ENCODE peak calls at places on chromosomes 6 and 20, in five cellular contexts. One of them, this sample, is unnamed. For H3K27me3, the result is how much of the 10 kb centered on the place peaks cover.

GRCh38 chr20:61881861-61882260 is 183.8 kb downstream of the TAF4 start:
- DNase-seq in hepatocyte: no peak
- DNase-seq in fibroblast of lung: no peak
- DNase-seq in heart right ventricle: peak
- DNase-seq in body of pancreas: no peak
- DNase-seq in this sample: no peak

GRCh38 chr20:1185316-1185741 is 548 bp upstream of the TMEM74B start:
- DNase-seq in hepatocyte: peak
- DNase-seq in fibroblast of lung: no peak
- DNase-seq in heart right ventricle: peak
- DNase-seq in body of pancreas: no peak
- DNase-seq in this sample: no peak

GRCh38 chr6:96074006-96074405 is 58.2 kb downstream of the FUT9 start:
- DNase-seq in hepatocyte: no peak
- DNase-seq in fibroblast of lung: no peak
- DNase-seq in heart right ventricle: no peak
- DNase-seq in body of pancreas: no peak
- DNase-seq in this sample: no peak

GRCh38 chr20:24149881-24150307 is 161.3 kb upstream of the GGTLC1 start:
- DNase-seq in hepatocyte: peak
- DNase-seq in fibroblast of lung: no peak
- DNase-seq in heart right ventricle: peak
- DNase-seq in body of pancreas: peak
- DNase-seq in this sample: peak

GRCh38 chr6:154951400-154952200 is 43.5 kb upstream of the TIAM2 start:
- DNase-seq in hepatocyte: no peak
- DNase-seq in fibroblast of lung: no peak
- DNase-seq in heart right ventricle: no peak
- DNase-seq in body of pancreas: no peak
- DNase-seq in this sample: no peak

GRCh38 chr6:112149719-112150263 is 62.4 kb downstream of the FAM229B start:
- DNase-seq in hepatocyte: peak
- DNase-seq in fibroblast of lung: peak
- DNase-seq in heart right ventricle: no peak
- DNase-seq in body of pancreas: no peak
- DNase-seq in this sample: no peak

GRCh38 chr6:127186889-127187288 is 68.4 kb downstream of the RSPO3 start:
- DNase-seq in hepatocyte: peak
- DNase-seq in fibroblast of lung: no peak
- DNase-seq in heart right ventricle: peak
- DNase-seq in body of pancreas: peak
- DNase-seq in this sample: peak

GRCh38 chr6:157227202-157228166 is 95.8 kb downstream of the TMEM242 start:
- DNase-seq in hepatocyte: no peak
- DNase-seq in fibroblast of lung: peak
- DNase-seq in heart right ventricle: no peak
- DNase-seq in body of pancreas: no peak
- DNase-seq in this sample: no peak

GRCh38 chr6:4543596-4543995 is 232.6 kb upstream of the CDYL start:
- DNase-seq in hepatocyte: no peak
- DNase-seq in fibroblast of lung: no peak
- DNase-seq in heart right ventricle: no peak
- DNase-seq in body of pancreas: no peak
- DNase-seq in this sample: no peak

GRCh38 chr6:75893058-75893775 is 144.2 kb downstream of the MYO6 start:
- DNase-seq in hepatocyte: peak
- DNase-seq in fibroblast of lung: peak
- DNase-seq in heart right ventricle: no peak
- DNase-seq in body of pancreas: no peak
- DNase-seq in this sample: peak

GRCh38 chr20:44324343-44324742 is 12.5 kb upstream of the R3HDML start:
- DNase-seq in hepatocyte: no peak
- DNase-seq in fibroblast of lung: no peak
- DNase-seq in heart right ventricle: no peak
- DNase-seq in body of pancreas: no peak
- DNase-seq in this sample: peak

GRCh38 chr6:166825553-166826145 is 130.7 kb downstream of the RNASET2 start:
- DNase-seq in hepatocyte: no peak
- DNase-seq in fibroblast of lung: no peak
- DNase-seq in heart right ventricle: no peak
- DNase-seq in body of pancreas: no peak
- DNase-seq in this sample: no peak

GRCh38 chr6:31113861-31114539 is 600 bp upstream of the PSORS1C1 start:
- DNase-seq in hepatocyte: peak
- DNase-seq in fibroblast of lung: peak
- DNase-seq in heart right ventricle: no peak
- DNase-seq in body of pancreas: no peak
- DNase-seq in this sample: peak

GRCh38 chr6:38110407-38111025 is 291.0 kb downstream of the ZFAND3 start:
- DNase-seq in hepatocyte: peak
- DNase-seq in fibroblast of lung: peak
- DNase-seq in heart right ventricle: no peak
- DNase-seq in body of pancreas: no peak
- DNase-seq in this sample: peak

GRCh38 chr6:135087803-135088202 is 33.2 kb upstream of the HBS1L start:
- DNase-seq in hepatocyte: no peak
- DNase-seq in fibroblast of lung: no peak
- DNase-seq in heart right ventricle: no peak
- DNase-seq in body of pancreas: peak
- DNase-seq in this sample: no peak

GRCh38 chr20:17680128-17680835 is 1.8 kb downstream of the RRBP1 start:
- DNase-seq in hepatocyte: peak
- DNase-seq in fibroblast of lung: peak
- DNase-seq in heart right ventricle: peak
- DNase-seq in body of pancreas: peak
- DNase-seq in this sample: peak

GRCh38 chr6:40569162-40569920 is 17.8 kb downstream of the LRFN2 start:
- DNase-seq in hepatocyte: no peak
- DNase-seq in fibroblast of lung: no peak
- DNase-seq in heart right ventricle: no peak
- DNase-seq in body of pancreas: no peak
- DNase-seq in this sample: no peak

GRCh38 chr20:34607066-34607465 is 48.5 kb downstream of the MAP1LC3A start:
- DNase-seq in hepatocyte: no peak
- DNase-seq in fibroblast of lung: no peak
- DNase-seq in heart right ventricle: no peak
- DNase-seq in body of pancreas: no peak
- DNase-seq in this sample: no peak

GRCh38 chr20:5357942-5358341 is 41.2 kb upstream of the PROKR2 start:
- DNase-seq in hepatocyte: no peak
- DNase-seq in fibroblast of lung: no peak
- DNase-seq in heart right ventricle: no peak
- DNase-seq in body of pancreas: no peak
- DNase-seq in this sample: no peak

GRCh38 chr6:85923013-85923430 is 280.3 kb upstream of the SYNCRIP start:
- DNase-seq in hepatocyte: peak
- DNase-seq in fibroblast of lung: peak
- DNase-seq in heart right ventricle: no peak
- DNase-seq in body of pancreas: peak
- DNase-seq in this sample: peak

GRCh38 chr6:37061157-37061804 is 55.8 kb downstream of the FGD2 start:
- DNase-seq in hepatocyte: no peak
- DNase-seq in fibroblast of lung: no peak
- DNase-seq in heart right ventricle: peak
- DNase-seq in body of pancreas: peak
- DNase-seq in this sample: no peak

GRCh38 chr6:77123527-77123926 is 339.8 kb downstream of the HTR1B start:
- DNase-seq in hepatocyte: no peak
- DNase-seq in fibroblast of lung: no peak
- DNase-seq in heart right ventricle: no peak
- DNase-seq in body of pancreas: no peak
- DNase-seq in this sample: no peak

GRCh38 chr6:118905851-118906250 is 11.9 kb downstream of the ASF1A start:
- DNase-seq in hepatocyte: no peak
- DNase-seq in fibroblast of lung: no peak
- DNase-seq in heart right ventricle: no peak
- DNase-seq in body of pancreas: no peak
- DNase-seq in this sample: no peak

GRCh38 chr20:3995067-3995748 is 20.1 kb downstream of the RNF24 start:
- DNase-seq in hepatocyte: no peak
- DNase-seq in fibroblast of lung: no peak
- DNase-seq in heart right ventricle: no peak
- DNase-seq in body of pancreas: no peak
- DNase-seq in this sample: no peak

GRCh38 chr6:83920017-83920416 is 60.5 kb downstream of the CYB5R4 start:
- DNase-seq in hepatocyte: no peak
- DNase-seq in fibroblast of lung: no peak
- DNase-seq in heart right ventricle: no peak
- DNase-seq in body of pancreas: no peak
- DNase-seq in this sample: no peak

GRCh38 chr6:111663692-111664564 is 58.2 kb upstream of the TRAF3IP2 start:
- DNase-seq in hepatocyte: peak
- DNase-seq in fibroblast of lung: peak
- DNase-seq in heart right ventricle: peak
- DNase-seq in body of pancreas: no peak
- DNase-seq in this sample: peak

GRCh38 chr6:165791876-165792437 is 128.9 kb upstream of the PDE10A start:
- DNase-seq in hepatocyte: no peak
- DNase-seq in fibroblast of lung: no peak
- DNase-seq in heart right ventricle: no peak
- DNase-seq in body of pancreas: no peak
- DNase-seq in this sample: no peak

GRCh38 chr20:25277941-25278521 is 30.1 kb downstream of the PYGB start:
- DNase-seq in hepatocyte: no peak
- DNase-seq in fibroblast of lung: no peak
- DNase-seq in heart right ventricle: no peak
- DNase-seq in body of pancreas: peak
- DNase-seq in this sample: no peak

GRCh38 chr6:12232821-12233220 is 57.3 kb upstream of the EDN1 start:
- DNase-seq in hepatocyte: no peak
- DNase-seq in fibroblast of lung: no peak
- DNase-seq in heart right ventricle: no peak
- DNase-seq in body of pancreas: no peak
- DNase-seq in this sample: no peak

GRCh38 chr6:158040051-158040803 is 58.6 kb downstream of the SYNJ2 start:
- DNase-seq in hepatocyte: peak
- DNase-seq in fibroblast of lung: peak
- DNase-seq in heart right ventricle: no peak
- DNase-seq in body of pancreas: no peak
- DNase-seq in this sample: peak

GRCh38 chr20:35991142-35991771 is 22.9 kb downstream of the CNBD2 start:
- DNase-seq in hepatocyte: peak
- DNase-seq in fibroblast of lung: peak
- DNase-seq in heart right ventricle: no peak
- DNase-seq in body of pancreas: peak
- DNase-seq in this sample: peak

GRCh38 chr6:6918216-6918983 is 189.4 kb upstream of the RREB1 start:
- DNase-seq in hepatocyte: no peak
- DNase-seq in fibroblast of lung: peak
- DNase-seq in heart right ventricle: no peak
- DNase-seq in body of pancreas: no peak
- DNase-seq in this sample: no peak

GRCh38 chr20:44959896-44960852 is at the start of gene TOMM34:
- DNase-seq in hepatocyte: peak
- DNase-seq in fibroblast of lung: peak
- DNase-seq in heart right ventricle: peak
- DNase-seq in body of pancreas: peak
- DNase-seq in this sample: peak

GRCh38 chr20:49394264-49394663 is 88.2 kb downstream of the KCNB1 start:
- DNase-seq in hepatocyte: no peak
- DNase-seq in fibroblast of lung: no peak
- DNase-seq in heart right ventricle: no peak
- DNase-seq in body of pancreas: no peak
- DNase-seq in this sample: peak

GRCh38 chr20:49392745-49393144 is 89.7 kb downstream of the KCNB1 start:
- DNase-seq in hepatocyte: no peak
- DNase-seq in fibroblast of lung: no peak
- DNase-seq in heart right ventricle: no peak
- DNase-seq in body of pancreas: peak
- DNase-seq in this sample: no peak

GRCh38 chr20:49389854-49390253 is 92.6 kb downstream of the KCNB1 start:
- DNase-seq in hepatocyte: no peak
- DNase-seq in fibroblast of lung: no peak
- DNase-seq in heart right ventricle: no peak
- DNase-seq in body of pancreas: no peak
- DNase-seq in this sample: no peak

GRCh38 chr20:49393803-49394202 is 88.7 kb downstream of the KCNB1 start:
- DNase-seq in hepatocyte: no peak
- DNase-seq in fibroblast of lung: no peak
- DNase-seq in heart right ventricle: no peak
- DNase-seq in body of pancreas: no peak
- DNase-seq in this sample: no peak

DNA sequence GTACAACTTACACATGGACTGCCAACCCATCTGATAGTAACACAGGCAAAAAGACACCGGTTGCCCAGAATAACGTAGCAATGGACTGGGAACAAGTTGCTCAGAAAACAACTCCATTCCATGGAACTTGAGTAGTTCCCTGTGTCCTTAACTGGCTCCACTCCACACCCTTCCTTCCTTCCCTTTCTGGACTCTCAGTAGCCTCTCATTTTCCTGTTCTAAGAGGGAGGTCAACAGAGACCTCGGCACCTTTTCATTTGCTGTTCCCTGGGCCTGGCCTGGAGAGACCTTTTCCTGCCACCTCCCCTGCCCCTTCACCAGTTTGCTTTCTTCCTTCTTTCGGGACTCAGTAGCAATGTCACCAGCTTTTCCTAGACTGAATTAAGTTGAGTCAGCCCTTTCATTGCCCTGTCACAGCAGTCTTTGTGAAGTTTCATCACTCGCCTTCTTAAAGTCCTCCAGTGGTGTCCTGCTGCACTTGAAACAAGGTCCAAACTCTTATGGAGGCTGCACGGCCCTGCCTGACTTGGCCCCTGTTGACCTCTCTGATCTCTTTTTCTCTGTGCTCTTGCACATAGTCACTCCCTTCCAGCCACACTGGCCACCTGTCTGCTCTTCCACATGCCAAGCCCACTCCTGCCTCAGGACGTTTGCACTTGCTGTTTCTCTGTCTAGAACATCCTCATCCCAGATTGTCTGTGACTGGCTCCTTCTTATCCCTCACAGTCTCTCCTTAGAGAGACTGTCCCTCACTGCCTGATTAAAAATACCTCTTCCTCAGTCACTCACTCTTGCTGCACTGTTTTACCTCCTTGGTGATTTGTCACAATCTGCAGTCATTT is 90.8 kb downstream of the KCNB1 start:
- DNase-seq in hepatocyte: no peak
- DNase-seq in fibroblast of lung: no peak
- DNase-seq in heart right ventricle: no peak
- DNase-seq in body of pancreas: no peak
- DNase-seq in this sample: no peak
- H3K27me3 ChIP-seq in hepatocyte: under half
- H3K27me3 ChIP-seq in fibroblast of lung: under half
- H3K27me3 ChIP-seq in heart right ventricle: under half
- H3K27me3 ChIP-seq in body of pancreas: under half
- H3K27me3 ChIP-seq in this sample: under half

GRCh38 chr6:45415315-45415714 is 37.6 kb upstream of the SUPT3H start:
- DNase-seq in hepatocyte: peak
- DNase-seq in fibroblast of lung: no peak
- DNase-seq in heart right ventricle: no peak
- DNase-seq in body of pancreas: no peak
- DNase-seq in this sample: no peak
- H3K27me3 ChIP-seq in hepatocyte: half or more
- H3K27me3 ChIP-seq in fibroblast of lung: under half
- H3K27me3 ChIP-seq in heart right ventricle: under half
- H3K27me3 ChIP-seq in body of pancreas: under half
- H3K27me3 ChIP-seq in this sample: under half

GRCh38 chr20:63833776-63834544 is 2.9 kb upstream of the ZBTB46 start:
- DNase-seq in hepatocyte: no peak
- DNase-seq in fibroblast of lung: peak
- DNase-seq in heart right ventricle: no peak
- DNase-seq in body of pancreas: no peak
- DNase-seq in this sample: peak
- H3K27me3 ChIP-seq in hepatocyte: under half
- H3K27me3 ChIP-seq in fibroblast of lung: under half
- H3K27me3 ChIP-seq in heart right ventricle: under half
- H3K27me3 ChIP-seq in body of pancreas: under half
- H3K27me3 ChIP-seq in this sample: under half

GRCh38 chr6:99609839-99610489 is 3.3 kb downstream of the PRDM13 start:
- DNase-seq in hepatocyte: no peak
- DNase-seq in fibroblast of lung: no peak
- DNase-seq in heart right ventricle: no peak
- DNase-seq in body of pancreas: no peak
- DNase-seq in this sample: no peak
- H3K27me3 ChIP-seq in hepatocyte: half or more
- H3K27me3 ChIP-seq in fibroblast of lung: half or more
- H3K27me3 ChIP-seq in heart right ventricle: half or more
- H3K27me3 ChIP-seq in body of pancreas: half or more
- H3K27me3 ChIP-seq in this sample: under half